ENCODE peak calls at places on chromosomes 16 and 17, in four cellular contexts. Y, K, N and A are unnamed samples.

GRCh38 chr17:19736071-19736470 is 12.0 kb downstream of the ALDH3A1 start:
- DNase-seq in Y (no peak), N (no peak), K (no peak), A (no peak)

GRCh38 chr16:57667526-57668258 is 414 bp upstream of the ADGRG3 start:
- DNase-seq in K (no peak), Y (no peak), N (no peak), A (no peak)

GRCh38 chr16:88888057-88888777 is 21.8 kb upstream of the PABPN1L start:
- DNase-seq in Y (no peak), N (no peak), K (no peak), A (no peak)

GRCh38 chr16:79485020-79485419 is 115.5 kb downstream of the MAF start:
- DNase-seq in Y (no peak), N (no peak), K (no peak), A (no peak)

GRCh38 chr17:59634632-59635561 is 15.2 kb downstream of the CLTC start:
- DNase-seq in K (no peak), N (no peak), Y (no peak), A (no peak)

GRCh38 chr16:64951681-64952080 is 170.2 kb downstream of the CDH11 start:
- DNase-seq in N (no peak), Y (no peak), K (no peak), A (no peak)

GRCh38 chr17:78997231-78997741 is 12.3 kb downstream of the CANT1 start:
- DNase-seq in N (no peak), Y (no peak), K (no peak), A (no peak)

GRCh38 chr17:16470302-16470701 is 21.7 kb downstream of the LRRC75A start:
- DNase-seq in Y (no peak), K (no peak), N (no peak), A (no peak)

GRCh38 chr16:52572656-52573055 is 25.7 kb upstream of the TOX3 start:
- DNase-seq in N (no peak), K (no peak), Y (no peak), A (no peak)

GRCh38 chr16:66335704-66336329 is 30.7 kb upstream of the CDH5 start:
- DNase-seq in N (peak; percentile 18), Y (no peak), K (no peak), A (peak; percentile 70)

GRCh38 chr16:89623511-89624232 is 10.2 kb downstream of the DPEP1 start:
- DNase-seq in Y (no peak), N (no peak), K (no peak), A (no peak)

GRCh38 chr16:4501071-4501478 is 24.9 kb downstream of the HMOX2 start:
- DNase-seq in N (no peak), K (no peak), Y (no peak), A (no peak)